ENCODE peak calls at places on chromosomes 4 and X, in five cellular contexts. E is PC-3, U is GM23338, Y is tibial artery, B is psoas muscle. Z is an unnamed sample.

GRCh38 chrX:33273521-33273920 is 62.2 kb upstream of the DMD start:
- DNase-seq in E (no peak), Y (no peak), U (no peak), B (no peak), Z (no peak)

GRCh38 chr4:186934255-186934654 is 210.6 kb upstream of the FAT1 start:
- DNase-seq in E (no peak), U (no peak), Y (no peak), B (no peak), Z (no peak)

GRCh38 chr4:116839826-116840225 is 245.6 kb downstream of the TRAM1L1 start:
- DNase-seq in E (peak), U (no peak), Y (no peak), B (no peak), Z (no peak)

GRCh38 chrX:42195506-42195905 is 272.2 kb upstream of the CASK start:
- DNase-seq in B (no peak), Y (no peak), U (peak), E (peak), Z (no peak)

GRCh38 chr4:180664766-180665368 is 1578.3 kb upstream of the TENM3 start:
- DNase-seq in Y (peak), U (peak), B (no peak), E (peak), Z (peak)

GRCh38 chr4:180542445-180543100 is 1700.6 kb upstream of the TENM3 start:
- DNase-seq in Y (no peak), E (peak), B (no peak), U (no peak), Z (no peak)

GRCh38 chr4:77175201-77175610 is 18.2 kb downstream of the CCNG2 start:
- DNase-seq in Y (no peak), E (no peak), B (no peak), U (peak), Z (no peak)

GRCh38 chr4:24322517-24322916 is 261.8 kb downstream of the DHX15 start:
- DNase-seq in E (no peak), U (no peak), B (no peak), Y (no peak), Z (peak)

GRCh38 chr4:120215350-120215749 is 148.7 kb upstream of the MAD2L1 start:
- DNase-seq in B (no peak), E (no peak), U (no peak), Y (no peak), Z (no peak)

GRCh38 chr4:184959309-184959708 is 59.0 kb upstream of the HELT start:
- DNase-seq in Y (no peak), U (no peak), B (no peak), E (no peak), Z (no peak)

GRCh38 chr4:76589402-76589801 is 154.4 kb downstream of the SHROOM3 start:
- DNase-seq in U (peak), E (peak), Y (no peak), B (no peak), Z (no peak)

GRCh38 chr4:121791481-121791880 is 9.6 kb upstream of the EXOSC9 start:
- DNase-seq in Y (no peak), U (no peak), E (peak), B (no peak), Z (no peak)

GRCh38 chr4:74654230-74654681 is 140.1 kb downstream of the BTC start:
- DNase-seq in E (peak), Y (no peak), U (no peak), B (no peak), Z (no peak)

GRCh38 chr4:80798082-80798481 is 232.4 kb upstream of the BMP3 start:
- DNase-seq in U (no peak), Y (no peak), E (peak), B (no peak), Z (no peak)

GRCh38 chr4:149158852-149159251 is 656.8 kb downstream of the IQCM start:
- DNase-seq in U (no peak), Y (no peak), E (no peak), B (no peak), Z (no peak)

GRCh38 chr4:169070895-169071218 is 60.8 kb upstream of the CBR4 start:
- DNase-seq in B (no peak), Y (no peak), U (no peak), E (peak), Z (no peak)

GRCh38 chr4:82677327-82677726 is 115.5 kb upstream of the TMEM150C start:
- DNase-seq in Y (no peak), E (peak), U (no peak), B (no peak), Z (no peak)

GRCh38 chr4:3226467-3226866 is 22.5 kb upstream of the MSANTD1 start:
- DNase-seq in U (no peak), B (peak), E (no peak), Y (no peak), Z (no peak)

GRCh38 chrX:65866146-65866545 is 173.7 kb downstream of the VSIG4 start:
- DNase-seq in U (no peak), Y (no peak), B (no peak), E (no peak), Z (no peak)

GRCh38 chrX:97126020-97126419 is 242.3 kb downstream of the RPA4 start:
- DNase-seq in U (no peak), Y (no peak), B (no peak), E (peak), Z (no peak)

GRCh38 chr4:682490-683172 is 6.3 kb downstream of the SLC49A3 start:
- DNase-seq in B (no peak), E (no peak), U (no peak), Y (no peak), Z (no peak)

GRCh38 chr4:184255361-184255760 is 37.7 kb upstream of the ENPP6 start:
- DNase-seq in U (no peak), B (no peak), E (no peak), Y (no peak), Z (peak)

GRCh38 chr4:6839579-6839978 is 57.1 kb downstream of the KIAA0232 start:
- DNase-seq in U (no peak), B (no peak), Y (no peak), E (no peak), Z (no peak)

GRCh38 chr4:54585321-54586000 is 72.3 kb upstream of the KIT start:
- DNase-seq in Y (no peak), E (peak), U (no peak), B (no peak), Z (no peak)
- H3K27ac ChIP-seq in Y (no peak), E (no peak), U (no peak), B (no peak), Z (no peak)

GRCh38 chr4:102344520-102344954 is 745 bp downstream of the SLC39A8 start:
- DNase-seq in U (peak), B (peak), E (peak), Y (peak), Z (peak)
- H3K27ac ChIP-seq in U (peak), B (peak), E (peak), Y (peak), Z (peak)

GRCh38 chr4:85431156-85431555 is 43.8 kb upstream of the ARHGAP24 start:
- DNase-seq in Y (no peak), B (no peak), E (peak), U (no peak), Z (no peak)
- H3K27ac ChIP-seq in Y (no peak), B (no peak), E (peak), U (no peak), Z (no peak)

GRCh38 chrX:108494416-108495095 is 54.9 kb downstream of the COL4A5 start:
- DNase-seq in U (no peak), B (no peak), Y (no peak), E (no peak), Z (no peak)
- H3K27ac ChIP-seq in U (no peak), B (no peak), Y (no peak), E (no peak), Z (no peak)

DNA sequence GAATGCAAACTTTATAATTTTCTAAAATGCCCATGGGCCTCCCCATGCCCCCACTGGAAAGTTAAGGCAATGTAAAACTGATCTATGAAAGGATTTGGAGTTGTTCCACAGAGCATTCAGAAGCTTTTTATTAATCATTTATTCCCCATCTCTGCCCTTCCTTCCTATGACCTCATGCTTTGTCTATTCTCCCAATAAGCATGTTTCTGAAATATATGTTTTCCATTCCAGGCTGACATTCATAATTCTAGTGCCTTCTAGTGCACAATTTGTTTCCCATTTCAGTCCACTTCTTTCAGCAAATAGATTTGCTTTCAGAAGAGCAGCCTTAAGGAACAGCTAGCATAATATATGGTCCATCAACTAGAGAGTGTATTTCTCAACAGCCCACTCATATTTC is 77.0 kb upstream of the ATXN3L start:
- DNase-seq in E (peak), B (no peak), Y (no peak), U (no peak), Z (no peak)
- H3K27ac ChIP-seq in E (peak), B (no peak), Y (no peak), U (no peak), Z (no peak)

GRCh38 chrX:134741801-134742200 is 83.5 kb upstream of the PLAC1 start:
- DNase-seq in U (no peak), B (no peak), E (no peak), Y (no peak), Z (no peak)
- H3K27ac ChIP-seq in U (no peak), B (no peak), E (no peak), Y (no peak), Z (no peak)

GRCh38 chr4:89316931-89317366 is 9.3 kb upstream of the GPRIN3 start:
- DNase-seq in U (no peak), B (no peak), E (peak), Y (no peak), Z (no peak)

GRCh38 chr4:89312066-89312465 is 4.5 kb upstream of the GPRIN3 start:
- DNase-seq in E (no peak), B (no peak), Y (no peak), U (no peak), Z (no peak)

GRCh38 chr4:89314291-89314690 is 6.7 kb upstream of the GPRIN3 start:
- DNase-seq in U (no peak), B (no peak), Y (no peak), E (no peak), Z (no peak)

GRCh38 chr4:89319756-89320155 is 12.2 kb upstream of the GPRIN3 start:
- DNase-seq in B (no peak), E (no peak), Y (no peak), U (no peak), Z (no peak)

GRCh38 chr4:89316187-89316586 is 8.6 kb upstream of the GPRIN3 start:
- DNase-seq in Y (no peak), B (no peak), U (no peak), E (no peak), Z (no peak)
- H3K27ac ChIP-seq in Y (no peak), B (no peak), U (no peak), E (no peak), Z (no peak)

GRCh38 chr4:2064276-2064991 is 5.3 kb downstream of the NAT8L start:
- DNase-seq in E (peak), B (no peak), U (no peak), Y (no peak), Z (no peak)
- H3K27ac ChIP-seq in E (peak), B (no peak), U (no peak), Y (no peak), Z (no peak)

GRCh38 chr4:52711271-52711670 is 40.0 kb downstream of the ERVMER34-1 start:
- DNase-seq in E (no peak), Y (no peak), U (no peak), B (no peak), Z (no peak)
- H3K27ac ChIP-seq in E (no peak), Y (no peak), U (no peak), B (no peak), Z (peak)

GRCh38 chrX:24494544-24495113 is 29.5 kb downstream of the PDK3 start:
- DNase-seq in E (peak), B (no peak), U (no peak), Y (no peak), Z (no peak)
- H3K27ac ChIP-seq in E (peak), B (no peak), U (no peak), Y (peak), Z (no peak)